ENCODE peak calls at places on chromosomes 1 and 21, in six cellular contexts. P is KBM-7, F is tibial artery, J is endodermal cell, R is fibroblast of pulmonary artery, L is GM13977. N is an unnamed sample.

GRCh38 chr1:162384601-162385279 is 3.2 kb downstream of the C1orf226 start:
- DNase-seq in P (no peak), F (peak; percentile 44), J (peak; percentile 36), R (no peak), L (no peak), N (no peak)

GRCh38 chr1:94235189-94236020 is 2.0 kb downstream of the ARHGAP29 start:
- DNase-seq in P (no peak), F (no peak), J (no peak), R (peak; percentile 31), L (no peak), N (no peak)

GRCh38 chr1:85581138-85581801 is 709 bp downstream of the CCN1 start:
- DNase-seq in P (peak; percentile 90), F (peak; percentile 90), J (peak; percentile 88), R (peak; percentile 89), L (peak; percentile 79), N (peak; percentile 83)

GRCh38 chr1:207282049-207282448 is 39.4 kb upstream of the CD55 start:
- DNase-seq in P (no peak), F (no peak), J (no peak), R (peak; percentile 50), L (no peak), N (no peak)

GRCh38 chr1:215595231-215595630 is 28.1 kb downstream of the KCTD3 start:
- DNase-seq in P (no peak), F (no peak), J (no peak), R (no peak), L (no peak), N (no peak)

GRCh38 chr1:172279951-172280350 is 140.5 kb upstream of the C1orf105 start:
- DNase-seq in P (no peak), F (no peak), J (no peak), R (peak; percentile 35), L (no peak), N (no peak)

GRCh38 chr1:176206006-176206960 is 803 bp downstream of the COP1 start:
- DNase-seq in P (peak; percentile 67), F (peak; percentile 67), J (peak; percentile 86), R (peak; percentile 31), L (peak; percentile 16), N (peak; percentile 25)

GRCh38 chr1:237187854-237188253 is 145.9 kb downstream of the RYR2 start:
- DNase-seq in P (no peak), F (no peak), J (no peak), R (no peak), L (no peak), N (no peak)

GRCh38 chr1:85179517-85179916 is 21.3 kb downstream of the SYDE2 start:
- DNase-seq in P (no peak), F (no peak), J (no peak), R (no peak), L (no peak), N (no peak)

GRCh38 chr1:231679109-231679508 is 52.5 kb downstream of the DISC1 start:
- DNase-seq in P (no peak), F (no peak), J (no peak), R (no peak), L (no peak), N (no peak)

GRCh38 chr1:46188295-46189030 is 9.8 kb downstream of the POMGNT1 start:
- DNase-seq in P (no peak), F (peak; percentile 51), J (peak; percentile 58), R (no peak), L (no peak), N (no peak)

GRCh38 chr21:33348728-33349127 is 24.0 kb downstream of the IFNAR1 start:
- DNase-seq in P (no peak), F (no peak), J (no peak), R (peak; percentile 39), L (no peak), N (no peak)

GRCh38 chr1:33383974-33384767 is 46.7 kb downstream of the PHC2 start:
- DNase-seq in P (no peak), F (no peak), J (no peak), R (peak; percentile 71), L (no peak), N (no peak)

GRCh38 chr1:113396585-113396984 is 6.3 kb downstream of the MAGI3 start:
- DNase-seq in P (no peak), F (no peak), J (no peak), R (peak; percentile 64), L (no peak), N (no peak)

GRCh38 chr21:40227111-40227510 is 359.9 kb downstream of the PCP4 start:
- DNase-seq in P (no peak), F (no peak), J (no peak), R (no peak), L (no peak), N (no peak)

GRCh38 chr1:20411196-20411980 is 74.6 kb downstream of the CAMK2N1 start:
- DNase-seq in P (no peak), F (peak; percentile 48), J (peak; percentile 75), R (peak; percentile 75), L (no peak), N (no peak)

GRCh38 chr1:62285984-62286481 is 33.2 kb downstream of the KANK4 start:
- DNase-seq in P (no peak), F (no peak), J (peak; percentile 86), R (no peak), L (no peak), N (no peak)

GRCh38 chr21:42257091-42257760 is 38.3 kb downstream of the ABCG1 start:
- DNase-seq in P (no peak), F (no peak), J (no peak), R (peak; percentile 67), L (no peak), N (no peak)

GRCh38 chr21:45910548-45911221 is 70.9 kb upstream of the COL6A1 start:
- DNase-seq in P (no peak), F (no peak), J (no peak), R (no peak), L (no peak), N (no peak)

GRCh38 chr1:22815421-22816062 is 104.9 kb downstream of the EPHB2 start:
- DNase-seq in P (no peak), F (no peak), J (no peak), R (no peak), L (no peak), N (no peak)

GRCh38 chr1:223135176-223135575 is 7.9 kb downstream of the TLR5 start:
- DNase-seq in P (no peak), F (peak; percentile 76), J (no peak), R (peak; percentile 62), L (no peak), N (no peak)

GRCh38 chr1:111444031-111444430 is 5.0 kb downstream of the WDR77 start:
- DNase-seq in P (no peak), F (no peak), J (no peak), R (no peak), L (no peak), N (no peak)

GRCh38 chr1:89200668-89201488 is 2.1 kb upstream of the GBP4 start:
- DNase-seq in P (no peak), F (no peak), J (no peak), R (no peak), L (no peak), N (no peak)

GRCh38 chr1:33548721-33549120 is 76.3 kb downstream of the ZSCAN20 start:
- DNase-seq in P (no peak), F (no peak), J (no peak), R (no peak), L (no peak), N (no peak)

GRCh38 chr1:111205724-111206070 is 5.3 kb upstream of the DENND2D start:
- DNase-seq in P (peak; percentile 62), F (no peak), J (no peak), R (peak; percentile 35), L (no peak), N (no peak)

GRCh38 chr1:114040273-114041043 is 61.2 kb downstream of the OLFML3 start:
- DNase-seq in P (no peak), F (no peak), J (no peak), R (peak; percentile 11), L (no peak), N (no peak)

GRCh38 chr1:239993333-239993732 is 98.3 kb upstream of the FMN2 start:
- DNase-seq in P (no peak), F (no peak), J (no peak), R (no peak), L (no peak), N (no peak)

GRCh38 chr1:210342986-210343780 is 14.5 kb downstream of the HHAT start:
- DNase-seq in P (no peak), F (no peak), J (peak; percentile 38), R (no peak), L (no peak), N (no peak)

GRCh38 chr1:94255476-94255875 is 18.1 kb upstream of the ARHGAP29 start:
- DNase-seq in P (no peak), F (no peak), J (no peak), R (peak; percentile 52), L (no peak), N (no peak)

GRCh38 chr1:153745417-153745816 is 17.6 kb downstream of the INTS3 start:
- DNase-seq in P (no peak), F (no peak), J (peak; percentile 80), R (no peak), L (no peak), N (no peak)

GRCh38 chr1:41712081-41712480 is 206.6 kb downstream of the HIVEP3 start:
- DNase-seq in P (no peak), F (no peak), J (no peak), R (no peak), L (no peak), N (no peak)

GRCh38 chr1:207031016-207031415 is 1.5 kb downstream of the C1orf116 start:
- DNase-seq in P (no peak), F (no peak), J (no peak), R (no peak), L (no peak), N (no peak)

GRCh38 chr1:162235261-162235780 is 141.3 kb downstream of the SPATA46 start:
- DNase-seq in P (no peak), F (no peak), J (no peak), R (no peak), L (no peak), N (no peak)

GRCh38 chr1:175188936-175189335 is 3.6 kb downstream of the KIAA0040 start:
- DNase-seq in P (peak; percentile 94), F (no peak), J (no peak), R (no peak), L (peak; percentile 62), N (peak; percentile 37)

GRCh38 chr1:218659911-218660677 is 315.0 kb downstream of the TGFB2 start:
- DNase-seq in P (no peak), F (no peak), J (no peak), R (peak; percentile 42), L (no peak), N (no peak)

GRCh38 chr1:200184196-200184595 is 156.7 kb downstream of the NR5A2 start:
- DNase-seq in P (peak; percentile 94), F (peak; percentile 75), J (no peak), R (peak; percentile 82), L (no peak), N (peak; percentile 59)

GRCh38 chr1:157770442-157771043 is 6.4 kb downstream of the FCRL2 start:
- DNase-seq in P (no peak), F (no peak), J (peak; percentile 73), R (no peak), L (no peak), N (no peak)

GRCh38 chr1:93304716-93305138 is 41.0 kb upstream of the DR1 start:
- DNase-seq in P (peak; percentile 67), F (no peak), J (no peak), R (peak; percentile 85), L (peak; percentile 36), N (no peak)

GRCh38 chr1:167935252-167936067 is 1.0 kb upstream of the DCAF6 start:
- DNase-seq in P (peak; percentile 68), F (no peak), J (peak; percentile 76), R (peak; percentile 35), L (peak; percentile 25), N (peak; percentile 23)

N was measured in heart right ventricle.